ENCODE peak calls at places on chromosomes 3 and 15, in five cellular contexts. One of them, this sample, is unnamed.

GRCh38 chr3:123535580-123535979 is 49.3 kb downstream of the HACD2 start:
- DNase-seq in left ventricle myocardium inferior: no peak
- DNase-seq in astrocyte of the spinal cord: peak
- DNase-seq in GM13976: no peak
- DNase-seq in GM12864: no peak
- DNase-seq in this sample: no peak

GRCh38 chr3:13578246-13578645 is 29.3 kb downstream of the FBLN2 start:
- DNase-seq in left ventricle myocardium inferior: no peak
- DNase-seq in astrocyte of the spinal cord: no peak
- DNase-seq in GM13976: no peak
- DNase-seq in GM12864: no peak
- DNase-seq in this sample: no peak

GRCh38 chr3:142941373-142942123 is 21.9 kb downstream of the PAQR9 start:
- DNase-seq in left ventricle myocardium inferior: no peak
- DNase-seq in astrocyte of the spinal cord: no peak
- DNase-seq in GM13976: no peak
- DNase-seq in GM12864: no peak
- DNase-seq in this sample: no peak

GRCh38 chr15:100731259-100732156 is 129.1 kb downstream of the ASB7 start:
- DNase-seq in left ventricle myocardium inferior: no peak
- DNase-seq in astrocyte of the spinal cord: no peak
- DNase-seq in GM13976: no peak
- DNase-seq in GM12864: no peak
- DNase-seq in this sample: no peak

GRCh38 chr3:124653071-124653470 is 77.2 kb upstream of the UMPS start:
- DNase-seq in left ventricle myocardium inferior: no peak
- DNase-seq in astrocyte of the spinal cord: no peak
- DNase-seq in GM13976: no peak
- DNase-seq in GM12864: no peak
- DNase-seq in this sample: no peak

GRCh38 chr3:52281980-52282801 is 3.7 kb upstream of the WDR82 start:
- DNase-seq in left ventricle myocardium inferior: no peak
- DNase-seq in astrocyte of the spinal cord: no peak
- DNase-seq in GM13976: no peak
- DNase-seq in GM12864: no peak
- DNase-seq in this sample: peak

GRCh38 chr3:189999718-190000117 is 121.0 kb downstream of the P3H2 start:
- DNase-seq in left ventricle myocardium inferior: no peak
- DNase-seq in astrocyte of the spinal cord: peak
- DNase-seq in GM13976: no peak
- DNase-seq in GM12864: no peak
- DNase-seq in this sample: no peak

GRCh38 chr3:54960066-54960465 is 32.2 kb upstream of the LRTM1 start:
- DNase-seq in left ventricle myocardium inferior: no peak
- DNase-seq in astrocyte of the spinal cord: peak
- DNase-seq in GM13976: no peak
- DNase-seq in GM12864: no peak
- DNase-seq in this sample: no peak

GRCh38 chr3:43001556-43002121 is 22.5 kb downstream of the GASK1A start:
- DNase-seq in left ventricle myocardium inferior: no peak
- DNase-seq in astrocyte of the spinal cord: no peak
- DNase-seq in GM13976: no peak
- DNase-seq in GM12864: no peak
- DNase-seq in this sample: no peak

GRCh38 chr15:80970018-80970657 is 19.5 kb downstream of the MESD start:
- DNase-seq in left ventricle myocardium inferior: peak
- DNase-seq in astrocyte of the spinal cord: peak
- DNase-seq in GM13976: peak
- DNase-seq in GM12864: no peak
- DNase-seq in this sample: no peak

GRCh38 chr15:91572110-91572509 is 281.4 kb upstream of the SLCO3A1 start:
- DNase-seq in left ventricle myocardium inferior: no peak
- DNase-seq in astrocyte of the spinal cord: peak
- DNase-seq in GM13976: no peak
- DNase-seq in GM12864: no peak
- DNase-seq in this sample: no peak

GRCh38 chr15:64527263-64527984 is 67.0 kb downstream of the ZNF609 start:
- DNase-seq in left ventricle myocardium inferior: no peak
- DNase-seq in astrocyte of the spinal cord: peak
- DNase-seq in GM13976: no peak
- DNase-seq in GM12864: no peak
- DNase-seq in this sample: no peak

GRCh38 chr3:52645549-52645948 is 40.2 kb downstream of the PBRM1 start:
- DNase-seq in left ventricle myocardium inferior: no peak
- DNase-seq in astrocyte of the spinal cord: no peak
- DNase-seq in GM13976: no peak
- DNase-seq in GM12864: no peak
- DNase-seq in this sample: no peak

GRCh38 chr3:189824629-189825312 is 193.6 kb downstream of the TP63 start:
- DNase-seq in left ventricle myocardium inferior: no peak
- DNase-seq in astrocyte of the spinal cord: peak
- DNase-seq in GM13976: no peak
- DNase-seq in GM12864: no peak
- DNase-seq in this sample: no peak

GRCh38 chr3:117191245-117191644 is 481.7 kb downstream of the TUSC7 start:
- DNase-seq in left ventricle myocardium inferior: no peak
- DNase-seq in astrocyte of the spinal cord: no peak
- DNase-seq in GM13976: no peak
- DNase-seq in GM12864: no peak
- DNase-seq in this sample: no peak

GRCh38 chr15:85757073-85757938 is 37.4 kb downstream of the KLHL25 start:
- DNase-seq in left ventricle myocardium inferior: peak
- DNase-seq in astrocyte of the spinal cord: no peak
- DNase-seq in GM13976: no peak
- DNase-seq in GM12864: no peak
- DNase-seq in this sample: peak

GRCh38 chr3:12796171-12797123 is at the start of gene CAND2:
- DNase-seq in left ventricle myocardium inferior: peak
- DNase-seq in astrocyte of the spinal cord: peak
- DNase-seq in GM13976: peak
- DNase-seq in GM12864: no peak
- DNase-seq in this sample: peak

GRCh38 chr15:83605595-83605994 is 48.3 kb upstream of the ADAMTSL3 start:
- DNase-seq in left ventricle myocardium inferior: peak
- DNase-seq in astrocyte of the spinal cord: no peak
- DNase-seq in GM13976: no peak
- DNase-seq in GM12864: no peak
- DNase-seq in this sample: no peak

GRCh38 chr15:43881944-43882343 is 55.1 kb downstream of the WDR76 start:
- DNase-seq in left ventricle myocardium inferior: no peak
- DNase-seq in astrocyte of the spinal cord: no peak
- DNase-seq in GM13976: no peak
- DNase-seq in GM12864: no peak
- DNase-seq in this sample: no peak
- TF ChIP-seq CTCF in left ventricle myocardium inferior: peak
- TF ChIP-seq CTCF in astrocyte of the spinal cord: peak
- TF ChIP-seq CTCF in GM13976: no peak
- TF ChIP-seq CTCF in GM12864: peak
- TF ChIP-seq CTCF in this sample: peak

GRCh38 chr15:38769492-38769891 is 204.9 kb upstream of the RASGRP1 start:
- DNase-seq in left ventricle myocardium inferior: no peak
- DNase-seq in astrocyte of the spinal cord: no peak
- DNase-seq in GM13976: no peak
- DNase-seq in GM12864: no peak
- DNase-seq in this sample: no peak

GRCh38 chr15:38768970-38769369 is 204.4 kb upstream of the RASGRP1 start:
- DNase-seq in left ventricle myocardium inferior: no peak
- DNase-seq in astrocyte of the spinal cord: peak
- DNase-seq in GM13976: no peak
- DNase-seq in GM12864: no peak
- DNase-seq in this sample: no peak
- TF ChIP-seq CTCF in left ventricle myocardium inferior: peak
- TF ChIP-seq CTCF in astrocyte of the spinal cord: peak
- TF ChIP-seq CTCF in GM13976: no peak
- TF ChIP-seq CTCF in GM12864: peak
- TF ChIP-seq CTCF in this sample: peak

GRCh38 chr3:150721285-150722130 is 17.8 kb upstream of the ERICH6 start:
- DNase-seq in left ventricle myocardium inferior: no peak
- DNase-seq in astrocyte of the spinal cord: peak
- DNase-seq in GM13976: peak
- DNase-seq in GM12864: no peak
- DNase-seq in this sample: no peak

GRCh38 chr3:150722267-150722666 is 18.5 kb upstream of the ERICH6 start:
- DNase-seq in left ventricle myocardium inferior: no peak
- DNase-seq in astrocyte of the spinal cord: no peak
- DNase-seq in GM13976: no peak
- DNase-seq in GM12864: no peak
- DNase-seq in this sample: no peak

GRCh38 chr3:150723946-150724345 is 20.2 kb upstream of the ERICH6 start:
- DNase-seq in left ventricle myocardium inferior: no peak
- DNase-seq in astrocyte of the spinal cord: no peak
- DNase-seq in GM13976: no peak
- DNase-seq in GM12864: no peak
- DNase-seq in this sample: no peak

GRCh38 chr3:150727653-150728502 is 24.2 kb upstream of the ERICH6 start:
- DNase-seq in left ventricle myocardium inferior: no peak
- DNase-seq in astrocyte of the spinal cord: no peak
- DNase-seq in GM13976: no peak
- DNase-seq in GM12864: no peak
- DNase-seq in this sample: no peak

DNA sequence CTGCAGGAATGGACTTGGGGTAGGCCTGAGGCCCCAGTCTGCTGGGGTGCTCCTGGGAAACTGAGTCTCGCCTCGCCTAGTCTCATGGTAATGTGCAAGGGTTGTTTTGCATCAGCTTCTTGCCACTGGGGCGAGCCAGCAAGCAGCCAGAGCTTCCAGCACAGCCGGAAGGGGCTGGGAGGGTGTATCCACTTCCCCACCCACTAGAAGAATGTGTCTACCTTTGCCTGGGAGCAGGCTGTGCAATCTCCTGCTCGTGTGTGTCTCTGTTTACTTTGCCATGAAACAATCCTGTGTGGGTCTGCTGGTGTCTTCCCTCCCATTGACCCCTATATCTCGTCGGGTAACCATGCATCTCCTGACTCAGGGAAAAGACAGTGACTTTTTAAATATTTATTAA is 21.8 kb upstream of the ERICH6 start:
- DNase-seq in left ventricle myocardium inferior: no peak
- DNase-seq in astrocyte of the spinal cord: no peak
- DNase-seq in GM13976: no peak
- DNase-seq in GM12864: no peak
- DNase-seq in this sample: no peak
- TF ChIP-seq CTCF in left ventricle myocardium inferior: no peak
- TF ChIP-seq CTCF in astrocyte of the spinal cord: no peak
- TF ChIP-seq CTCF in GM13976: no peak
- TF ChIP-seq CTCF in GM12864: no peak
- TF ChIP-seq CTCF in this sample: no peak

GRCh38 chr3:146117406-146118285 is 43.3 kb downstream of the PLOD2 start:
- DNase-seq in left ventricle myocardium inferior: no peak
- DNase-seq in astrocyte of the spinal cord: peak
- DNase-seq in GM13976: no peak
- DNase-seq in GM12864: no peak
- DNase-seq in this sample: no peak
- TF ChIP-seq CTCF in left ventricle myocardium inferior: no peak
- TF ChIP-seq CTCF in astrocyte of the spinal cord: no peak
- TF ChIP-seq CTCF in GM13976: no peak
- TF ChIP-seq CTCF in GM12864: no peak
- TF ChIP-seq CTCF in this sample: no peak

GRCh38 chr3:155491696-155492095 is 198.2 kb upstream of the STRIT1 start:
- DNase-seq in left ventricle myocardium inferior: no peak
- DNase-seq in astrocyte of the spinal cord: no peak
- DNase-seq in GM13976: no peak
- DNase-seq in GM12864: no peak
- DNase-seq in this sample: no peak
- TF ChIP-seq CTCF in left ventricle myocardium inferior: no peak
- TF ChIP-seq CTCF in astrocyte of the spinal cord: no peak
- TF ChIP-seq CTCF in GM13976: no peak
- TF ChIP-seq CTCF in GM12864: no peak
- TF ChIP-seq CTCF in this sample: no peak

DNA sequence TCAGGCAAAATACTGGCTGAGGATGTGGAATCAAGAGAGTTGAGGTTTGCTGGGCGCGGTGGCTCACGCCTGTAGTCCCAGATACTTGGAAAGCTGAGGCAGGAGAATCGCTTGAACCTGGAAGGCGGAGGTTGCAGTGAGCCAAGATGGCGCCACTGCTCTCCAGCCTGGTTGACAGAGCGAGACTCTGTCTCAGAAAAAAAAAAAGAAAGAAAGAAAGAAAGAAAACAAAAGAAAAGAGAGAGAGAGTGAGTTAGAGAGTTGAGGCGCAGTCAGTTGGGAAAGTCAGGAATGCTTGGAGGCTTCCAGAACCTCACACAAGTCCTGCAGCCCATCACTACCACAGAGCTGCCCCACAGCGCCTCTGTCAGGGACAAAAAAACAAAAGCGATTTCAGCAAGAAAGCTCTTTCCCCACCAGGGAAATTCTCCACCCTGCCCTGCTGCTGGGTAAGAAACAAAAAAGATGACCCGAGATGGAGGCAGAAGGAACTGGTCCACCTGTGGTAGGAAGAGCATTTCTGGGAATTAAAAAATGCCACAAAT is 13.8 kb downstream of the HDC start:
- DNase-seq in left ventricle myocardium inferior: no peak
- DNase-seq in astrocyte of the spinal cord: no peak
- DNase-seq in GM13976: no peak
- DNase-seq in GM12864: no peak
- DNase-seq in this sample: no peak
- TF ChIP-seq CTCF in left ventricle myocardium inferior: no peak
- TF ChIP-seq CTCF in astrocyte of the spinal cord: no peak
- TF ChIP-seq CTCF in GM13976: no peak
- TF ChIP-seq CTCF in GM12864: no peak
- TF ChIP-seq CTCF in this sample: no peak

GRCh38 chr15:68228971-68229385 is 550 bp downstream of the CLN6 start:
- DNase-seq in left ventricle myocardium inferior: no peak
- DNase-seq in astrocyte of the spinal cord: no peak
- DNase-seq in GM13976: no peak
- DNase-seq in GM12864: no peak
- DNase-seq in this sample: no peak
- TF ChIP-seq CTCF in left ventricle myocardium inferior: no peak
- TF ChIP-seq CTCF in astrocyte of the spinal cord: no peak
- TF ChIP-seq CTCF in GM13976: no peak
- TF ChIP-seq CTCF in GM12864: no peak
- TF ChIP-seq CTCF in this sample: no peak

DNA sequence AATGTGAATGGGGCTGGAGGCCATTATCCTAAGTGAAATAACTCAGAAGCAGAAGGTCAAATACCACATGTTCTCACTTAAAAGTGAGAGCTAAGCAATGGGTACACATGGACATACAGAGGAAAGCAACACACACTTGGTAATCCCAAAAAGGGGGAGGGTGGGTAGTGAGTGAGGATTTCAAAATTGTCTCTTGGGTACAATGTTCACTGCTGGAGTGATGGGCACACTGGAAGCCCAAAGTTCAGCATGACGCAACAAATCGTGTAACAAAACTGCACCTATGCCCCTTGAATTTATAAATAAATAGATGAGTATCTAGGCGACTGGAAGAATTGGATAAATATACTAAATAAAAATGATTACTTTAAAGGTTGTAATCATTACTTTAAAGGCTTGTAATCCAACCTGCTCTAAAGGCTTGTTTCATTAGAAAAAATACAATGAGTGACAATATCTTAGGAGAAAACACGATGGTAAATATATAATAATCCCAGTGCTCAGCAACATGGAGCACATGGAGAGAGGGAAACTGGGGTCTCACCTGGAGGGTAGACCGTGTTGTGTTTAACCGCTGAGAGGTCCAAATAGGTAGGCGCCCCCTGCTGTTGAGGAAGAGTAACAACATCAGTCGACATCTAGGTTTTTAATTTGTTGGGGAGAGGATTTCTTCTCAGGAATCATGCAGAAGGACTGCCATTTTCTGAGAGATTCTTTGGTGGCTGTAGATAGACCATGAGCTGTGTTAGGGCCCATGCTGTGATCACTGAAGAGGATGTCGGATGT is 78.5 kb upstream of the ROBO1 start:
- DNase-seq in left ventricle myocardium inferior: no peak
- DNase-seq in astrocyte of the spinal cord: no peak
- DNase-seq in GM13976: no peak
- DNase-seq in GM12864: no peak
- DNase-seq in this sample: no peak
- TF ChIP-seq CTCF in left ventricle myocardium inferior: no peak
- TF ChIP-seq CTCF in astrocyte of the spinal cord: peak
- TF ChIP-seq CTCF in GM13976: peak
- TF ChIP-seq CTCF in GM12864: peak
- TF ChIP-seq CTCF in this sample: peak

This sample was measured in upper lobe of right lung.